ENCODE peak calls at places on chromosome 14, in eight cellular contexts. X is hepatocyte, P is HAP-1, B is fibroblast of lung, A is GM23338, R is IMR-90, I is stomach, L is neural progenitor cell. G is an unnamed sample.

GRCh38 chr14:34682787-34683321 is 31.5 kb downstream of the CFL2 start:
- DNase-seq in R (no peak), P (no peak), X (no peak), A (no peak), L (no peak), I (no peak), B (peak; percentile 73), G (no peak)

GRCh38 chr14:99267871-99268775 is 3.9 kb downstream of the BCL11B start:
- DNase-seq in I (no peak), A (no peak), B (no peak), P (no peak), R (no peak), X (no peak), L (no peak), G (no peak)

GRCh38 chr14:53327716-53328115 is 174.6 kb upstream of the DDHD1 start:
- DNase-seq in L (no peak), I (no peak), A (no peak), R (peak; percentile 69), P (peak; percentile 65), B (peak; percentile 78), X (no peak), G (no peak)

GRCh38 chr14:33515899-33516298 is 435.0 kb downstream of the EGLN3 start:
- DNase-seq in R (no peak), X (no peak), B (no peak), I (no peak), A (no peak), P (no peak), L (no peak), G (no peak)

GRCh38 chr14:82720931-82721330 is 1187.3 kb upstream of the SEL1L start:
- DNase-seq in P (no peak), L (peak; percentile 5), A (peak; percentile 5), X (no peak), R (no peak), I (no peak), B (no peak), G (peak; percentile 39)

GRCh38 chr14:30195946-30196345 is 268.3 kb upstream of the PRKD1 start:
- DNase-seq in A (peak; percentile 7), I (no peak), X (no peak), L (no peak), B (peak; percentile 92), R (peak; percentile 15), P (peak; percentile 62), G (no peak)

GRCh38 chr14:85214471-85214870 is 315.5 kb upstream of the FLRT2 start:
- DNase-seq in I (no peak), R (peak; percentile 28), X (no peak), A (no peak), L (no peak), P (no peak), B (peak; percentile 75), G (no peak)

GRCh38 chr14:100664841-100665425 is 61.8 kb upstream of the DLK1 start:
- DNase-seq in L (no peak), I (no peak), R (peak; percentile 73), P (no peak), X (peak; percentile 48), B (peak; percentile 55), A (no peak), G (no peak)

GRCh38 chr14:88682495-88683114 is 110.1 kb downstream of the EML5 start:
- DNase-seq in X (peak; percentile 39), P (no peak), A (peak; percentile 76), L (peak; percentile 4), I (no peak), B (no peak), R (no peak), G (no peak)

GRCh38 chr14:61730756-61731373 is 31.4 kb upstream of the SNAPC1 start:
- DNase-seq in L (no peak), P (no peak), R (no peak), X (no peak), B (no peak), I (no peak), A (no peak), G (no peak)

GRCh38 chr14:75911883-75912282 is 69.9 kb downstream of the TGFB3 start:
- DNase-seq in B (peak; percentile 69), R (no peak), L (peak; percentile 89), I (no peak), A (peak; percentile 81), P (no peak), X (peak; percentile 16), G (no peak)

GRCh38 chr14:21987937-21988336 is 314.3 kb upstream of the OR4E1 start:
- DNase-seq in P (peak; percentile 24), R (peak; percentile 12), B (no peak), X (peak; percentile 77), A (peak; percentile 92), I (no peak), L (peak; percentile 75), G (peak; percentile 8)

GRCh38 chr14:61500046-61500445 is 178.7 kb downstream of the PRKCH start:
- DNase-seq in I (no peak), A (no peak), B (no peak), L (no peak), R (no peak), P (no peak), X (no peak), G (no peak)

GRCh38 chr14:55223364-55223763 is 32.0 kb upstream of the DLGAP5 start:
- DNase-seq in A (no peak), L (no peak), I (no peak), P (no peak), B (no peak), X (no peak), R (no peak), G (no peak)

GRCh38 chr14:96586056-96586455 is 83.9 kb downstream of the PAPOLA start:
- DNase-seq in X (no peak), P (no peak), I (no peak), L (no peak), A (no peak), R (no peak), B (no peak), G (no peak)

GRCh38 chr14:54177861-54178591 is 218.8 kb upstream of the CDKN3 start:
- DNase-seq in I (no peak), A (no peak), L (no peak), X (peak; percentile 46), R (peak; percentile 18), P (no peak), B (peak; percentile 72), G (no peak)

GRCh38 chr14:97458302-97459137 is 661.3 kb downstream of the VRK1 start:
- DNase-seq in I (peak; percentile 38), B (no peak), P (no peak), A (peak; percentile 83), X (peak; percentile 69), R (no peak), L (peak; percentile 57), G (peak; percentile 31)

GRCh38 chr14:91244501-91244901 is at the start of gene GPR68:
- DNase-seq in L (peak; percentile 71), B (peak; percentile 76), X (peak; percentile 51), R (peak; percentile 73), I (peak; percentile 57), A (peak; percentile 61), P (no peak), G (no peak)

GRCh38 chr14:34750670-34751069 is 36.3 kb upstream of the CFL2 start:
- DNase-seq in R (peak; percentile 78), B (peak; percentile 76), X (no peak), P (no peak), I (no peak), A (no peak), L (no peak), G (no peak)

GRCh38 chr14:86838363-86838762 is 1154.6 kb downstream of the GALC start:
- DNase-seq in X (no peak), L (no peak), R (no peak), I (no peak), A (no peak), P (no peak), B (no peak), G (no peak)

GRCh38 chr14:62696969-62697328 is 348.3 kb downstream of the KCNH5 start:
- DNase-seq in L (no peak), X (no peak), A (no peak), P (no peak), I (no peak), B (no peak), R (no peak), G (no peak)

GRCh38 chr14:100680439-100681051 is 46.1 kb upstream of the DLK1 start:
- DNase-seq in L (no peak), R (no peak), I (no peak), X (peak; percentile 60), B (no peak), A (no peak), P (no peak), G (no peak)

GRCh38 chr14:50388256-50388931 is 8.3 kb downstream of the CDKL1 start:
- DNase-seq in P (no peak), I (peak; percentile 67), R (no peak), X (peak; percentile 52), B (no peak), A (peak; percentile 73), L (peak; percentile 40), G (no peak)

GRCh38 chr14:99716091-99716849 is 32.2 kb downstream of the CYP46A1 start:
- DNase-seq in L (no peak), X (peak; percentile 1), I (no peak), P (no peak), R (no peak), B (no peak), A (no peak), G (no peak)

GRCh38 chr14:43243168-43243567 is 1263.9 kb downstream of the FSCB start:
- DNase-seq in I (no peak), X (no peak), L (no peak), B (no peak), A (no peak), P (no peak), R (no peak), G (no peak)

GRCh38 chr14:103118019-103118662 is 5.1 kb upstream of the TNFAIP2 start:
- DNase-seq in R (peak; percentile 35), I (no peak), L (no peak), A (no peak), P (no peak), X (no peak), B (no peak), G (peak; percentile 70)
- H3K4me1 ChIP-seq in R (peaks cover 24% of the 10 kb centered on the region), I (peaks cover 40% of the 10 kb centered on the region), L (peaks cover 20% of the 10 kb centered on the region), A (peaks cover 15% of the 10 kb centered on the region), P (peaks cover 9% of the 10 kb centered on the region), X (peaks cover 21% of the 10 kb centered on the region), B (peaks cover 22% of the 10 kb centered on the region), G (peaks cover 12% of the 10 kb centered on the region)

GRCh38 chr14:74612346-74613021 is 447 bp upstream of the LTBP2 start:
- DNase-seq in R (peak; percentile 72), A (peak; percentile 95), I (peak; percentile 81), L (peak; percentile 93), B (peak; percentile 74), X (peak; percentile 93), P (peak; percentile 64), G (peak; percentile 89)
- H3K4me1 ChIP-seq in R (peaks cover 22% of the 10 kb centered on the region), A (no peaks in the 10 kb centered on the region), I (peaks cover 20% of the 10 kb centered on the region), L (peaks cover 17% of the 10 kb centered on the region), B (peaks cover 31% of the 10 kb centered on the region), X (no peaks in the 10 kb centered on the region), P (no peaks in the 10 kb centered on the region), G (peaks cover 22% of the 10 kb centered on the region)

DNA sequence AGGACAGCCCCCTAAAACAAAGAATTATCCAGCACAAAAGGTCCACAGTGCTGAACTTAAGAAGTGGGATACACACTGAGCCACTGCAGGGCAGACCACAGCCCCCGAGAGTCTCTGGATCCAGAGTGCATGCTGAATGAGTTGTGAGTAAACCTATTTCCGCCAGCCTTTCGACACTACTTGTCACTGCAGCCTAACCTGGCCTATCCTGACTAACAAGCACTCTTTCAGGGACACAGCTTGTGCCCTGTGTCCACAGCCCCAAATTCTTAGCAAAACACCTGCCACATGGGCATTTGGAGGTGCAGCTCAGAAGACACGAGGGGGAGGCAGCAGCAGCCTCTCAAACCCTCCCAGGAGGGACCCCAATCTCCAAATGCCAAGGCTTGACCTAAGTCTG is 31.3 kb downstream of the ITPK1 start:
- DNase-seq in I (no peak), A (no peak), R (no peak), P (no peak), B (no peak), X (no peak), L (no peak), G (no peak)
- H3K4me1 ChIP-seq in I (no peaks in the 10 kb centered on the region), A (peaks cover 15% of the 10 kb centered on the region), R (peaks cover 2% of the 10 kb centered on the region), P (peaks cover 9% of the 10 kb centered on the region), B (no peaks in the 10 kb centered on the region), X (peaks cover 11% of the 10 kb centered on the region), L (peaks cover 17% of the 10 kb centered on the region), G (no peaks in the 10 kb centered on the region)

GRCh38 chr14:72744416-72745120 is 149.3 kb downstream of the DPF3 start:
- DNase-seq in I (peak; percentile 9), X (no peak), R (no peak), L (no peak), P (no peak), A (no peak), B (no peak), G (no peak)
- H3K4me1 ChIP-seq in I (no peaks in the 10 kb centered on the region), X (no peaks in the 10 kb centered on the region), R (peaks cover 26% of the 10 kb centered on the region), L (peaks cover 6% of the 10 kb centered on the region), P (no peaks in the 10 kb centered on the region), A (no peaks in the 10 kb centered on the region), B (peaks cover 27% of the 10 kb centered on the region), G (no peaks in the 10 kb centered on the region)